ENCODE peak calls at places on chromosomes 6 and 20, in nine cellular contexts. P is AG04450, B is thoracic aorta, S is cardiac muscle cell, R is lung, L is neural progenitor cell, U is A549, D is endothelial cell of umbilical vein, W is uterus. K is an unnamed sample.

GRCh38 chr6:108655840-108656650 is 95.3 kb downstream of the FOXO3 start:
- DNase-seq in P (peak), B (no peak), S (no peak), R (no peak), L (no peak), U (no peak), D (no peak), W (peak), K (peak)

GRCh38 chr20:44110816-44111568 is 76.0 kb downstream of the JPH2 start:
- DNase-seq in P (no peak), B (no peak), S (no peak), R (no peak), L (no peak), U (no peak), D (no peak), W (no peak), K (no peak)

GRCh38 chr6:10558575-10558974 is 37.4 kb downstream of the GCNT2 start:
- DNase-seq in P (no peak), B (no peak), S (peak), R (no peak), L (peak), U (no peak), D (peak), W (no peak), K (no peak)

GRCh38 chr20:32989507-32990283 is 14.5 kb downstream of the SUN5 start:
- DNase-seq in P (no peak), B (no peak), S (no peak), R (no peak), L (no peak), U (no peak), D (no peak), W (no peak), K (no peak)

GRCh38 chr6:163837681-163838431 is 423.3 kb downstream of the QKI start:
- DNase-seq in P (no peak), B (no peak), S (no peak), R (no peak), L (peak), U (no peak), D (no peak), W (peak), K (no peak)

GRCh38 chr20:47432251-47433210 is 69.2 kb upstream of the NCOA3 start:
- DNase-seq in P (no peak), B (no peak), S (no peak), R (peak), L (no peak), U (no peak), D (no peak), W (no peak), K (peak)

GRCh38 chr20:60000271-60001026 is 42.2 kb downstream of the CDH26 start:
- DNase-seq in P (no peak), B (no peak), S (no peak), R (no peak), L (no peak), U (no peak), D (no peak), W (no peak), K (no peak)

GRCh38 chr6:166958926-166959861 is 2.8 kb upstream of the RNASET2 start:
- DNase-seq in P (no peak), B (no peak), S (no peak), R (no peak), L (no peak), U (no peak), D (peak), W (no peak), K (no peak)

GRCh38 chr20:23211164-23211563 is 125.0 kb upstream of the CD93 start:
- DNase-seq in P (no peak), B (no peak), S (no peak), R (no peak), L (no peak), U (no peak), D (no peak), W (no peak), K (no peak)

GRCh38 chr6:158270389-158271127 is 41.7 kb upstream of the TULP4 start:
- DNase-seq in P (no peak), B (no peak), S (no peak), R (no peak), L (no peak), U (no peak), D (no peak), W (no peak), K (no peak)

GRCh38 chr6:166341915-166342292 is 441 bp downstream of the SFT2D1 start:
- DNase-seq in P (no peak), B (no peak), S (no peak), R (no peak), L (peak), U (no peak), D (no peak), W (no peak), K (no peak)

GRCh38 chr6:52575490-52575868 is 1.4 kb downstream of the TRAM2 start:
- DNase-seq in P (no peak), B (no peak), S (no peak), R (no peak), L (no peak), U (no peak), D (peak), W (no peak), K (no peak)

GRCh38 chr6:86856937-86857563 is 80.3 kb upstream of the HTR1E start:
- DNase-seq in P (no peak), B (no peak), S (peak), R (no peak), L (peak), U (peak), D (peak), W (no peak), K (peak)

GRCh38 chr20:8246153-8246552 is 114.1 kb downstream of the PLCB1 start:
- DNase-seq in P (no peak), B (no peak), S (no peak), R (no peak), L (no peak), U (no peak), D (no peak), W (no peak), K (no peak)

GRCh38 chr6:168895102-168895812 is 358.4 kb downstream of the THBS2 start:
- DNase-seq in P (peak), B (no peak), S (peak), R (peak), L (peak), U (peak), D (peak), W (peak), K (peak)

GRCh38 chr6:23349521-23350147 is 776.4 kb upstream of the NRSN1 start:
- DNase-seq in P (peak), B (no peak), S (no peak), R (no peak), L (no peak), U (peak), D (peak), W (no peak), K (peak)

GRCh38 chr6:149990109-149990671 is 26.4 kb downstream of the ULBP1 start:
- DNase-seq in P (no peak), B (no peak), S (no peak), R (no peak), L (peak), U (no peak), D (no peak), W (no peak), K (no peak)

DNA sequence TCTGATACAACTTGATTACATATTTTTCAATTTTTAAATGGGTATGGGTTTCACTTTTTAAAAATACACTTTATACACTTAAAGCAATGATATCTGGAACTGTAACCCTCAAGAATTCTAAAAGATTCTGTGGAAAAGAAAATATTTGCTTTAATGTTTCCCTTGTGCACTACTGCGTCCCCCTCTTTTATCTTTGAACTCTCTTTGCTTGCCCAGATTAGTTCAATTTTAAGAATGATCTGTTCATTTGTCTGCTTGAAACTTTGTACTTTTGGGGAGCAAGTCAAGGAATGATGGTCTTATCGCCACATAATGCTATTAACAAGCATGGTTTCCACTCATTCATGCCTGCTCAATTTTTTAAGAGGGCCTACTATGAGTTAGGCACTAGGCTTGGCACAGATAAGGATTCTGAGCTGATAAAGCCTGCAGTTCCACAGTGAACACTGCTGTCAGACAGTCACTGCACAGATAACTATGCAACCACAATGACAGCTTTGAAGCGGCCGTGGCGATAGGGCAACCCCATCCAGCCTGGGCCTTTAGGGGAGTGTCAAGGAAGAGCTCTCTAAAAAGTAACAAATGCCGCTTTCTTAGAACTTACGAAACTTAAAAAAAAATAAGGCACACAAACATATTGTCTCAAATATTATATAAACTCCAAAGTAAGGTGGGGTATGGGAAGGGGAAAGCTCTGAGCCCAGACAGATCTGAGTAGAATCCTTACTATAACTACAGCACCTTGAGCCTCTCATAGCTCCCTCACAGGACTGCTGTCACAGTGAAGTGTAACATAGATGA is 29.7 kb downstream of the FYN start:
- DNase-seq in P (no peak), B (no peak), S (peak), R (no peak), L (no peak), U (no peak), D (no peak), W (no peak), K (peak)
- H3K27ac ChIP-seq in P (no peak), B (no peak), S (peak), R (peak), L (peak), U (no peak), D (no peak), W (no peak), K (peak)

GRCh38 chr6:37382954-37383353 is 29.2 kb downstream of the RNF8 start:
- DNase-seq in P (no peak), B (no peak), S (no peak), R (no peak), L (no peak), U (no peak), D (no peak), W (no peak), K (no peak)
- TF ChIP-seq CTCF in P (peak), B (no peak), S (no peak), R (no peak), L (peak), U (no peak), D (no peak), W (no peak), K (no peak)

GRCh38 chr6:19303381-19303780 is 533.8 kb upstream of the ID4 start:
- DNase-seq in P (no peak), B (no peak), S (no peak), R (no peak), L (no peak), U (no peak), D (no peak), W (no peak), K (no peak)
- H3K27ac ChIP-seq in P (no peak), B (peak), S (no peak), R (peak), L (no peak), U (no peak), D (no peak), W (peak), K (no peak)

DNA sequence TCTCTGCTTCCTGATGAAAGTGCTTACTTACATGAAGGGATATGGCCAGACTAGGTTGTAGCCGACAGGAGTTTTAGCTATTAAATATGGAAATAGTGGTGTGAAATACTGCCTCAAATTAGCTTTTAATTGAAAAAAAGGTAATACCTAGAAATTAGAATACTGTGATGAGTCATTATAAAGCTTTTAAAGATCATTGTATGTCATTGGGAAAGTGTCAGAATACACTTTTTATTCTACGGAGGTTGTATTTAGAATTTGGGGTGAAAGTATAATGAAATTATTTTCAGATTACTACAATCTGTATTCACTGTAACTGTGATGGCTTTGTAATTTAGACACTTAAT is 2.2 kb downstream of the LOC128125822 start:
- DNase-seq in P (no peak), B (no peak), S (no peak), R (no peak), L (no peak), U (no peak), D (no peak), W (no peak), K (no peak)
- TF ChIP-seq CTCF in P (no peak), B (no peak), S (no peak), R (no peak), L (no peak), U (no peak), D (no peak), W (no peak), K (no peak)

GRCh38 chr6:92623441-92623840 is 795.9 kb downstream of the EPHA7 start:
- DNase-seq in P (no peak), B (no peak), S (no peak), R (no peak), L (no peak), U (no peak), D (no peak), W (no peak), K (no peak)
- H3K27ac ChIP-seq in P (no peak), B (no peak), S (no peak), R (no peak), L (no peak), U (no peak), D (no peak), W (no peak), K (no peak)

GRCh38 chr6:104526383-104526782 is 333.3 kb downstream of the HACE1 start:
- DNase-seq in P (no peak), B (no peak), S (peak), R (no peak), L (no peak), U (no peak), D (peak), W (no peak), K (no peak)

GRCh38 chr6:104525677-104526322 is 333.9 kb downstream of the HACE1 start:
- DNase-seq in P (peak), B (peak), S (peak), R (peak), L (peak), U (peak), D (peak), W (peak), K (peak)

GRCh38 chr6:104531591-104531990 is 328.1 kb downstream of the HACE1 start:
- DNase-seq in P (no peak), B (no peak), S (no peak), R (no peak), L (no peak), U (no peak), D (no peak), W (no peak), K (no peak)

GRCh38 chr6:104527311-104527710 is 332.4 kb downstream of the HACE1 start:
- DNase-seq in P (no peak), B (no peak), S (no peak), R (no peak), L (no peak), U (no peak), D (no peak), W (no peak), K (no peak)

GRCh38 chr6:104527761-104528415 is 331.8 kb downstream of the HACE1 start:
- DNase-seq in P (no peak), B (peak), S (peak), R (no peak), L (peak), U (no peak), D (no peak), W (no peak), K (peak)
- TF ChIP-seq CTCF in P (peak), B (peak), S (peak), R (no peak), L (peak), U (peak), D (peak), W (no peak), K (peak)

DNA sequence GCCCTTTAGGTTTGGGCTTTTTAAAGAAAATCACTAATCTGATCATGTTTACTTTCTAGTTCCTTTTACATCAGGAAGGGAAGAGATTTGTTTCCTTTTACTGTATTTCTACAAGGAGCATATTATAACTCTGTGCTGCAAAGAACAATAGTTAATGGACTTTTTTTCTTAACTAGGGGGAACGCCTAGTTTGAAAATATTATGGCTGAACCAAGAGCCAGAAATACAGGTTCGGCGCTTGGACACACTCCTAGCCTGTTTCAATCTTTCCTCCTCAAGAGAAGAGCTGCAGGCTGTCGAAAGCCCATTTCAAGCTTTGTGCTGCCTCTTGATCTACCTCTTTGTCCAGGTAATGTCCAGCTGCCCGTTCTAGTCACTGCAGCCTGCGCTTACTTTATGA is 41.4 kb downstream of the FAM120B start:
- DNase-seq in P (no peak), B (no peak), S (no peak), R (no peak), L (no peak), U (no peak), D (peak), W (no peak), K (no peak)
- H3K27ac ChIP-seq in P (no peak), B (no peak), S (no peak), R (peak), L (no peak), U (no peak), D (no peak), W (peak), K (no peak)

DNA sequence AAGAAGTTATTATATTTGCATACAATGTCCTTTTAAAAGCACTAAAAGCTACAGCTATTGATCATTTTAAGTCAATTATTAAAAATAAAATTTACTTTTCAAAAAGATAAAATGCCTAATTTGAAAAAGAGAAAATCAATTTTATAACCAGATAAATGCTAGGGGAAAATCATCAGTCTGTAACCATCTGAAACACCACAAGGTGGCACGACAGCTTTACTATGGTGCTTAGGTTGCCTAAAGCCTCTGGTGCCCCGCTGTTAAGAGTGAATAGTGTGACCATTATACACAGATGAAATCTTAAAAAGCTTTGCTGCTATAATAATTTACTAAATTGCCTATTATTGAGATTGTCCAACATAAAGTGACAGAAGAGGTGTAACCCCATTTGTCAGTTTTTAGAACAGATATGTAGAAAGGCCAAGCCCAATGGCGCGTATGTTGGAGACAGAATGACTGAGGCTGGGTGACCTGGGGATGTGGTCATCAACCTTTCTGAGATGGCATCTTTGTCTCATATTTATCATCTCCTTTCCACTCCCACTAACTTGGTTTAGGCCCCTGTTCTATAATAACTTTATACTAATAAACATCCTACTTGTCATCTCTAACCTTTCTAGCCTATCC is 100.8 kb downstream of the MOXD1 start:
- DNase-seq in P (peak), B (no peak), S (peak), R (no peak), L (peak), U (peak), D (peak), W (no peak), K (peak)
- TF ChIP-seq CTCF in P (peak), B (peak), S (peak), R (no peak), L (peak), U (peak), D (peak), W (peak), K (peak)